ENCODE peak calls at places on chromosome 11, in four cellular contexts. C is NCI-H1105 treated with DMSO at 0.1 percent for 48 hours, M is Peyer's patch, X is left lobe of liver. I is an unnamed sample.

GRCh38 chr11:20450829-20451228 is 63.3 kb downstream of the PRMT3 start:
- DNase-seq in M (no peak), X (no peak), C (no peak), I (no peak)

GRCh38 chr11:46480166-46480726 is 88.7 kb upstream of the CHRM4 start:
- DNase-seq in M (no peak), C (no peak), X (no peak), I (no peak)

GRCh38 chr11:30445056-30445455 is 122.2 kb downstream of the ARL14EP start:
- DNase-seq in C (no peak), M (no peak), X (no peak), I (no peak)

GRCh38 chr11:64629796-64630562 is 39.0 kb downstream of the SLC22A12 start:
- DNase-seq in X (no peak), C (no peak), M (no peak), I (no peak)

GRCh38 chr11:112248216-112248615 is 12.4 kb downstream of the PLET1 start:
- DNase-seq in X (no peak), M (no peak), C (no peak), I (no peak)

GRCh38 chr11:69836401-69836800 is 17.2 kb upstream of the FGF3 start:
- DNase-seq in X (peak; percentile 22), C (no peak), M (peak; percentile 17), I (no peak)

GRCh38 chr11:126280595-126280994 is 2.3 kb upstream of the TIRAP start:
- DNase-seq in X (no peak), M (peak; percentile 46), C (no peak), I (no peak)

GRCh38 chr11:35632301-35632700 is 14.0 kb downstream of the FJX1 start:
- DNase-seq in X (no peak), C (no peak), M (no peak), I (no peak)

I was measured in colonic mucosa.